ENCODE peak calls at places on chromosomes 4 and X, in seven cellular contexts. Q is fibroblast of lung, Z is HEK293T, H is mesothelial cell of epicardium, T is GOT3, F is AG04450, W is choroid plexus epithelial cell. R is an unnamed sample.

GRCh38 chrX:132071260-132071659 is 48.2 kb downstream of the STK26 start:
- DNase-seq in Q (peak; percentile 5), Z (peak; percentile 30), H (no peak), T (no peak), F (no peak), W (peak; percentile 27), R (peak; percentile 6)

GRCh38 chr4:107825072-107825789 is 499 bp downstream of the SGMS2 start:
- DNase-seq in Q (peak; percentile 67), Z (peak; percentile 60), H (no peak), T (no peak), F (no peak), W (peak; percentile 66), R (peak; percentile 12)

GRCh38 chr4:121939690-121940089 is 12.2 kb downstream of the TRPC3 start:
- DNase-seq in Q (no peak), Z (peak; percentile 13), H (no peak), T (no peak), F (no peak), W (no peak), R (peak; percentile 13)

GRCh38 chr4:2795558-2796260 is 2.8 kb downstream of the SH3BP2 start:
- DNase-seq in Q (no peak), Z (no peak), H (no peak), T (no peak), F (no peak), W (no peak), R (no peak)

GRCh38 chrX:114344756-114345155 is 239.1 kb upstream of the HTR2C start:
- DNase-seq in Q (peak; percentile 18), Z (peak; percentile 49), H (no peak), T (no peak), F (no peak), W (peak; percentile 50), R (peak; percentile 88)

GRCh38 chr4:172143605-172144314 is 330.6 kb downstream of the GALNTL6 start:
- DNase-seq in Q (no peak), Z (no peak), H (no peak), T (no peak), F (no peak), W (peak; percentile 16), R (no peak)

GRCh38 chr4:151835467-151835866 is 74.7 kb upstream of the GATB start:
- DNase-seq in Q (no peak), Z (no peak), H (no peak), T (no peak), F (no peak), W (no peak), R (no peak)

GRCh38 chrX:70769659-70770232 is 138.8 kb downstream of the TEX11 start:
- DNase-seq in Q (no peak), Z (peak; percentile 5), H (no peak), T (no peak), F (no peak), W (peak; percentile 13), R (peak; percentile 7)

GRCh38 chrX:51847463-51847862 is 46.0 kb upstream of the MAGED1 start:
- DNase-seq in Q (no peak), Z (no peak), H (no peak), T (no peak), F (no peak), W (no peak), R (no peak)

GRCh38 chr4:32226201-32226600 is 1506.0 kb downstream of the PCDH7 start:
- DNase-seq in Q (peak; percentile 76), Z (no peak), H (no peak), T (no peak), F (no peak), W (peak; percentile 81), R (no peak)

GRCh38 chr4:62640296-62640695 is 1440.2 kb downstream of the ADGRL3 start:
- DNase-seq in Q (peak; percentile 26), Z (no peak), H (peak; percentile 38), T (no peak), F (no peak), W (no peak), R (no peak)

GRCh38 chr4:76886848-76887441 is 11.0 kb downstream of the SOWAHB start:
- DNase-seq in Q (no peak), Z (no peak), H (no peak), T (no peak), F (no peak), W (no peak), R (no peak)

GRCh38 chrX:78237127-78237526 is 90.3 kb downstream of the CYSLTR1 start:
- DNase-seq in Q (no peak), Z (no peak), H (no peak), T (no peak), F (no peak), W (no peak), R (no peak)

GRCh38 chr4:2971275-2971674 is 7.9 kb downstream of the GRK4 start:
- DNase-seq in Q (no peak), Z (no peak), H (no peak), T (no peak), F (no peak), W (no peak), R (no peak)

GRCh38 chr4:113692809-113693411 is 68.6 kb downstream of the CAMK2D start:
- DNase-seq in Q (no peak), Z (peak; percentile 17), H (no peak), T (no peak), F (no peak), W (no peak), R (no peak)

R was measured in NCI-H82.